ENCODE peak calls at places on chromosomes 11 and 22, in six cellular contexts. G is NCI-H1092 treated with DMSO at 0.1 percent for 48 hours; K is hippocampal formation; N is occipital lobe; V is GM04503; P is central memory CD4-positive, alpha-beta T cell. H is an unnamed sample.

GRCh38 chr11:70900540-70900939 is 351.8 kb downstream of the SHANK2 start:
- DNase-seq in G (no peak), K (no peak), N (no peak), V (no peak), P (no peak), H (no peak)

GRCh38 chr22:42281706-42282251 is 11.3 kb upstream of the TCF20 start:
- DNase-seq in G (no peak), K (no peak), N (no peak), V (no peak), P (no peak), H (no peak)

GRCh38 chr22:50724616-50725015 is 13.4 kb upstream of the ACR start:
- DNase-seq in G (no peak), K (no peak), N (no peak), V (no peak), P (no peak), H (no peak)

GRCh38 chr22:23245045-23245798 is 64.9 kb downstream of the BCR start:
- DNase-seq in G (no peak), K (no peak), N (no peak), V (no peak), P (no peak), H (no peak)

GRCh38 chr11:127493330-127493729 is 492.8 kb upstream of the KIRREL3 start:
- DNase-seq in G (peak; percentile 30), K (peak; percentile 5), N (no peak), V (no peak), P (no peak), H (no peak)

GRCh38 chr22:27991586-27992293 is 72.7 kb upstream of the PITPNB start:
- DNase-seq in G (no peak), K (no peak), N (no peak), V (no peak), P (no peak), H (no peak)

GRCh38 chr11:35786918-35787557 is 124.5 kb downstream of the TRIM44 start:
- DNase-seq in G (no peak), K (no peak), N (no peak), V (peak; percentile 47), P (no peak), H (no peak)

GRCh38 chr22:35587447-35587870 is 29.7 kb downstream of the MB start:
- DNase-seq in G (peak; percentile 15), K (no peak), N (no peak), V (no peak), P (no peak), H (no peak)

GRCh38 chr11:335779-336665 is 15.4 kb upstream of the IFITM3 start:
- DNase-seq in G (no peak), K (peak; percentile 53), N (no peak), V (no peak), P (no peak), H (no peak)

GRCh38 chr11:35141538-35141937 is 2.6 kb downstream of the CD44 start:
- DNase-seq in G (no peak), K (peak; percentile 16), N (no peak), V (no peak), P (no peak), H (peak; percentile 28)

GRCh38 chr22:22404598-22405284 is 103.8 kb downstream of the ZNF280B start:
- DNase-seq in G (no peak), K (no peak), N (no peak), V (no peak), P (no peak), H (no peak)

GRCh38 chr11:6733326-6734030 is 38.3 kb downstream of the OR2AG2 start:
- DNase-seq in G (no peak), K (no peak), N (no peak), V (no peak), P (peak; percentile 65), H (peak; percentile 21)

GRCh38 chr11:96293583-96293982 is 49.4 kb downstream of the MAML2 start:
- DNase-seq in G (no peak), K (no peak), N (no peak), V (no peak), P (no peak), H (no peak)

GRCh38 chr22:20425821-20426615 is 11.6 kb downstream of the SCARF2 start:
- DNase-seq in G (no peak), K (no peak), N (no peak), V (no peak), P (no peak), H (no peak)

GRCh38 chr11:9574806-9575530 is 1.5 kb downstream of the WEE1 start:
- DNase-seq in G (peak; percentile 70), K (no peak), N (no peak), V (peak; percentile 67), P (peak; percentile 19), H (no peak)

GRCh38 chr11:1390603-1391164 is 950 bp downstream of the BRSK2 start:
- DNase-seq in G (peak; percentile 25), K (peak; percentile 38), N (no peak), V (no peak), P (no peak), H (no peak)

H was measured in immature natural killer cell.